ENCODE peak calls at places on chromosome 19, in nine cellular contexts. S, U, P, L, Q, V, H, D and I are unnamed samples. For H3K9me3, the result is how much of the 10 kb centered on the place peaks cover.

GRCh38 chr19:17784201-17785008 is 10.5 kb upstream of the B3GNT3 start:
- DNase-seq in S (peak), U (peak), P (peak), L (peak), Q (peak), V (peak), H (peak), D (peak), I (peak)

GRCh38 chr19:46818812-46819211 is 30.4 kb upstream of the SLC1A5 start:
- DNase-seq in S (no peak), U (no peak), P (no peak), L (no peak), Q (peak), V (no peak), H (no peak), D (peak), I (no peak)

GRCh38 chr19:37738371-37738770 is 18.8 kb upstream of the ZNF607 start:
- DNase-seq in S (no peak), U (no peak), P (no peak), L (no peak), Q (peak), V (no peak), H (no peak), D (no peak), I (no peak)

GRCh38 chr19:45470147-45471081 is 2.6 kb downstream of the FOSB start:
- DNase-seq in S (no peak), U (peak), P (peak), L (no peak), Q (peak), V (no peak), H (peak), D (no peak), I (peak)

GRCh38 chr19:47095707-47096704 is 17.6 kb downstream of the ZC3H4 start:
- DNase-seq in S (no peak), U (peak), P (no peak), L (peak), Q (peak), V (peak), H (no peak), D (peak), I (peak)

GRCh38 chr19:40702337-40703012 is 12.0 kb upstream of the NUMBL start:
- DNase-seq in S (no peak), U (no peak), P (no peak), L (peak), Q (peak), V (no peak), H (no peak), D (peak), I (no peak)

GRCh38 chr19:44846455-44847143 is 502 bp downstream of the NECTIN2 start:
- DNase-seq in S (peak), U (peak), P (peak), L (no peak), Q (no peak), V (peak), H (no peak), D (no peak), I (peak)

GRCh38 chr19:29588095-29588494 is 18.0 kb upstream of the POP4 start:
- DNase-seq in S (no peak), U (no peak), P (no peak), L (no peak), Q (no peak), V (no peak), H (no peak), D (no peak), I (no peak)

GRCh38 chr19:50330365-50331078 is 1.3 kb upstream of the KCNC3 start:
- DNase-seq in S (peak), U (peak), P (peak), L (peak), Q (peak), V (peak), H (peak), D (peak), I (peak)

GRCh38 chr19:16893686-16893990 is 4.8 kb downstream of the F2RL3 start:
- DNase-seq in S (no peak), U (peak), P (no peak), L (no peak), Q (no peak), V (no peak), H (no peak), D (no peak), I (no peak)

GRCh38 chr19:18274303-18274775 is at the start of gene IQCN:
- DNase-seq in S (no peak), U (peak), P (peak), L (peak), Q (peak), V (peak), H (no peak), D (no peak), I (no peak)

GRCh38 chr19:3765121-3765520 is 2.6 kb downstream of the MRPL54 start:
- DNase-seq in S (peak), U (no peak), P (no peak), L (no peak), Q (no peak), V (no peak), H (no peak), D (no peak), I (no peak)

GRCh38 chr19:590396-590745 is 690 bp downstream of the HCN2 start:
- DNase-seq in S (no peak), U (no peak), P (no peak), L (no peak), Q (no peak), V (no peak), H (no peak), D (no peak), I (no peak)

GRCh38 chr19:16233081-16233776 is 35.5 kb downstream of the AP1M1 start:
- DNase-seq in S (no peak), U (no peak), P (no peak), L (no peak), Q (no peak), V (no peak), H (no peak), D (no peak), I (no peak)

GRCh38 chr19:33047422-33047821 is 17.3 kb downstream of the RHPN2 start:
- DNase-seq in S (no peak), U (peak), P (no peak), L (peak), Q (peak), V (no peak), H (no peak), D (no peak), I (no peak)

GRCh38 chr19:13953021-13953531 is 767 bp downstream of the DCAF15 start:
- DNase-seq in S (peak), U (peak), P (peak), L (peak), Q (peak), V (peak), H (no peak), D (peak), I (no peak)

GRCh38 chr19:11984986-11985385 is 20.1 kb downstream of the ZNF763 start:
- DNase-seq in S (no peak), U (no peak), P (no peak), L (no peak), Q (no peak), V (no peak), H (no peak), D (no peak), I (no peak)

GRCh38 chr19:45009625-45010255 is 8.5 kb downstream of the RELB start:
- DNase-seq in S (no peak), U (no peak), P (no peak), L (no peak), Q (no peak), V (no peak), H (no peak), D (no peak), I (no peak)

GRCh38 chr19:1445185-1445931 is 4.6 kb upstream of the APC2 start:
- DNase-seq in S (peak), U (peak), P (peak), L (peak), Q (peak), V (peak), H (peak), D (peak), I (peak)

GRCh38 chr19:1705367-1705766 is 47.9 kb upstream of the ONECUT3 start:
- DNase-seq in S (no peak), U (no peak), P (no peak), L (no peak), Q (no peak), V (no peak), H (no peak), D (no peak), I (no peak)

GRCh38 chr19:39155114-39155700 is 29.6 kb downstream of the PAK4 start:
- DNase-seq in S (no peak), U (no peak), P (no peak), L (no peak), Q (no peak), V (no peak), H (no peak), D (no peak), I (no peak)

GRCh38 chr19:19260417-19260816 is 12.7 kb downstream of the TM6SF2 start:
- DNase-seq in S (no peak), U (no peak), P (no peak), L (no peak), Q (no peak), V (no peak), H (no peak), D (no peak), I (no peak)

GRCh38 chr19:19329199-19329598 is 8.6 kb downstream of the MAU2 start:
- DNase-seq in S (peak), U (no peak), P (no peak), L (no peak), Q (no peak), V (no peak), H (no peak), D (no peak), I (no peak)

GRCh38 chr19:3483226-3483628 is at the start of gene SMIM44:
- DNase-seq in S (no peak), U (peak), P (no peak), L (peak), Q (no peak), V (no peak), H (no peak), D (no peak), I (no peak)

GRCh38 chr19:31991984-31992655 is 353.3 kb upstream of the ZNF507 start:
- DNase-seq in S (no peak), U (no peak), P (no peak), L (no peak), Q (no peak), V (no peak), H (no peak), D (no peak), I (peak)

GRCh38 chr19:22528956-22529355 is 105.2 kb upstream of the ZNF492 start:
- DNase-seq in S (no peak), U (no peak), P (peak), L (no peak), Q (no peak), V (no peak), H (no peak), D (no peak), I (no peak)

GRCh38 chr19:40231544-40232424 is 5.3 kb upstream of the CCNP start:
- DNase-seq in S (no peak), U (no peak), P (no peak), L (no peak), Q (no peak), V (peak), H (no peak), D (no peak), I (peak)

GRCh38 chr19:40055832-40056504 is at the start of gene ZNF780B:
- DNase-seq in S (peak), U (peak), P (peak), L (peak), Q (peak), V (peak), H (peak), D (peak), I (peak)

GRCh38 chr19:15213715-15214381 is 13.1 kb upstream of the NOTCH3 start:
- DNase-seq in S (no peak), U (no peak), P (peak), L (peak), Q (no peak), V (no peak), H (no peak), D (no peak), I (no peak)

GRCh38 chr19:39408392-39409206 is 2.0 kb downstream of the ZFP36 start:
- DNase-seq in S (peak), U (peak), P (no peak), L (no peak), Q (peak), V (peak), H (peak), D (no peak), I (peak)

GRCh38 chr19:46975918-46976782 is 43.5 kb upstream of the NPAS1 start:
- DNase-seq in S (peak), U (peak), P (peak), L (peak), Q (peak), V (peak), H (peak), D (peak), I (peak)

GRCh38 chr19:17205237-17206140 is 9.7 kb upstream of the USE1 start:
- DNase-seq in S (peak), U (peak), P (peak), L (peak), Q (peak), V (no peak), H (no peak), D (peak), I (peak)

GRCh38 chr19:55644842-55645511 is 1.5 kb downstream of the ZNF581 start:
- DNase-seq in S (no peak), U (no peak), P (peak), L (no peak), Q (no peak), V (no peak), H (no peak), D (no peak), I (no peak)

GRCh38 chr19:55643003-55643732 is at the start of gene ZNF581:
- DNase-seq in S (peak), U (peak), P (peak), L (peak), Q (peak), V (peak), H (peak), D (peak), I (peak)

GRCh38 chr19:55644191-55644833 is 863 bp downstream of the ZNF581 start:
- DNase-seq in S (no peak), U (no peak), P (no peak), L (no peak), Q (no peak), V (peak), H (no peak), D (no peak), I (no peak)

GRCh38 chr19:55642153-55643002 is 1.1 kb upstream of the ZNF581 start:
- DNase-seq in S (no peak), U (peak), P (peak), L (peak), Q (no peak), V (peak), H (no peak), D (peak), I (peak)

GRCh38 chr19:55643733-55644116 is 276 bp downstream of the ZNF581 start:
- DNase-seq in S (no peak), U (no peak), P (peak), L (no peak), Q (no peak), V (peak), H (no peak), D (no peak), I (no peak)
- TF ChIP-seq POLR2A in S (no peak), U (no peak), P (no peak), L (no peak), Q (no peak), V (no peak), H (no peak), D (no peak), I (no peak)

GRCh38 chr19:55145241-55145640 is 3.8 kb downstream of the TNNT1 start:
- DNase-seq in S (no peak), U (no peak), P (no peak), L (no peak), Q (no peak), V (no peak), H (no peak), D (no peak), I (no peak)
- H3K27ac ChIP-seq in S (no peak), U (no peak), P (no peak), L (no peak), Q (peak), V (no peak), H (no peak), D (no peak), I (no peak)

GRCh38 chr19:34959021-34959420 is 5.0 kb downstream of the ZNF792 start:
- DNase-seq in S (no peak), U (no peak), P (no peak), L (no peak), Q (no peak), V (no peak), H (no peak), D (no peak), I (no peak)
- H3K9me3 ChIP-seq in S (under half), U (half or more), P (under half), L (half or more), Q (half or more), V (under half), H (under half), D (under half), I (under half)

GRCh38 chr19:48466571-48467325 is 2.4 kb upstream of the CYTH2 start:
- DNase-seq in S (no peak), U (no peak), P (no peak), L (no peak), Q (no peak), V (no peak), H (no peak), D (no peak), I (no peak)

GRCh38 chr19:48468806-48469055 is 438 bp upstream of the CYTH2 start:
- DNase-seq in S (no peak), U (no peak), P (no peak), L (no peak), Q (no peak), V (no peak), H (no peak), D (no peak), I (no peak)

GRCh38 chr19:48470281-48470680 is 1.1 kb downstream of the CYTH2 start:
- DNase-seq in S (no peak), U (no peak), P (no peak), L (no peak), Q (no peak), V (no peak), H (no peak), D (no peak), I (no peak)

GRCh38 chr19:48470856-48471255 is 1.7 kb downstream of the CYTH2 start:
- DNase-seq in S (no peak), U (no peak), P (no peak), L (no peak), Q (no peak), V (no peak), H (no peak), D (no peak), I (no peak)

GRCh38 chr19:48469056-48469881 is at the start of gene CYTH2:
- DNase-seq in S (peak), U (peak), P (peak), L (peak), Q (peak), V (peak), H (peak), D (peak), I (peak)
- TF ChIP-seq POLR2A in S (peak), U (peak), P (peak), L (no peak), Q (peak), V (peak), H (peak), D (peak), I (peak)

DNA sequence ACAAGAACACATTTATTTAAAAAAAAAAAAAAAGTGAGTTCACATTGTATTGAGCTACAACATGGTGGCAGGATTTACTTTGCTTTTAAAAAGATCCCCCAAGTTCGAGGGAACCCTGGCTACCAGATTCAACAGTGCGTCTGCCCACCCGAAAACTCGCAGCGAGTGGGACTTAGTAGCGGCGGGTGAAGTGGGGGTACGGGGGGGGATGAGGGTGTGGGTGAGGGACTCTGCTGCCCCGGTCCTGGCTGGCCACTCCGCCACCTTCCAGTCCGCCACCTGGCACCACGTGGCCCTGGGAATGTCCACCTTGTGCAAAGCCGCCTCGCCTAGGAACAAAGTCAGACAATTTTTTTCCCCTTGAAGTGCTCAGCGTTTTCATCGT is 19.3 kb upstream of the TINCR start:
- DNase-seq in S (no peak), U (no peak), P (no peak), L (no peak), Q (no peak), V (no peak), H (no peak), D (no peak), I (no peak)
- H3K27ac ChIP-seq in S (no peak), U (no peak), P (no peak), L (no peak), Q (no peak), V (no peak), H (no peak), D (no peak), I (no peak)

DNA sequence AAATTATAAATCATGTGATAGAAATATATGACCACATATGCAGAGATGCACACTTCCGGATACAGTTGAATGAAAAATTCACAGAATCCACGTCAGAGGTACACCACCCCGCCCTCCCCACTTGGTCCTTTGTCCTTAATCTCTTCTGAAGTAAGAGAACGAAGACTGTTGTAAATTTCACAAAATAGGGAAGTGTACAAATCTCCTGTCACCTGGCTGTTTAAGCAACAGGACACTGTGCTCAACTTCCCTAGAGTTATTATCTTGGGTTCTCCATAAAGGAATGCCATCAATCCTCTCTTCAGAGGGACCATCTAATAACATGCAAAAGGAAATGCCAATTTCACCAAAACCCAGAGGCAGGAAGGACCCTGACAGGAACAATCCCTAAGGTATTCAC is 10.5 kb upstream of the CEACAM6 start:
- DNase-seq in S (no peak), U (peak), P (no peak), L (no peak), Q (no peak), V (no peak), H (no peak), D (no peak), I (no peak)
- H3K9me3 ChIP-seq in S (under half), U (under half), P (under half), L (under half), Q (under half), V (under half), H (under half), D (under half), I (under half)

DNA sequence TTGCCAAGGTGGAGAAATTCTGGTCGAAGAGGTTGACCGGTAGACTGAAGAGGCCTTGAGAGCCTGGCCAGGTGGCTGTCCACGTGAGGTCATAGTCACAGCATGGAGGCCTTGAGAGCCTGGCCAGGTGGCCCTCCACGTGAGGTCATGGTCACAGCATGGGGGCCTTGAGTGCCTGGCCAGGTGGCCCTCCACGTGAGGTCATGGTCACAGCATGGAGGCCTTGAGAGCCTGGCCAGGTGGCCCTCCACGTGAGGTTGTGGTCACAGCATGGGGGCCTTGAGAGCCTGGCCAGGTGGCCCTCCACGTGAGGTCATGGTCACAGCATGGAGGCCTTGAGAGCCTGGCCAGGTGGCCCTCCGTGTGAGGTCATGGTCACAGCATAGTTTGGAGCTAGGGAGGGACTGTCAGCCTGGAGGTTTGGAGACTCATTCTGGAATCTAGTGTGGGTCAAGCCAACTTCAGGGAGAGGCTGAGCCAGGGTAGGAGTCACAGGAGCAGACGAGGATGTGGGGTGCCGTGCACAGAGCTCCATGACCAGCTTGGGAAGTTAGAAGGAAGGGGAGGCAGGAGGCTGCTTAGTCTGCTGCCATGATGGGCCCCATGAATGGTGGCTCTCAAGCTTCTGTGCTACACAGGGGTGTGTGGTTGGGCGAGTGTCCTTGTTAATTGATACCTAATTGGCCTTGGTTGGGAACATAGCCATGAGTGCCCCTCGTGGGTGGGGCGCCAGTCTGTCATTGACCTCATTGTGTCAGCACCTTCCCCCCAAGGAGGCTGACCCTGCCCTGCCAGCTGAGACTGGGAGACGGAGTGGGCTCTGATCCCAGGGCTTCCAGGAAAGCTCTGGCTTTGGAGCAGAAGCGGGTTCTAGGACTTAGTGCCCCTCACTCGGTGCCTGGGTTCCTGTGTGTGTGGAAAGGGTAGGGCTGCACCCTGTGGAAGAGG is 4.0 kb downstream of the LENG9 start:
- DNase-seq in S (no peak), U (no peak), P (peak), L (no peak), Q (no peak), V (no peak), H (no peak), D (no peak), I (no peak)
- TF ChIP-seq POLR2A in S (no peak), U (no peak), P (no peak), L (no peak), Q (no peak), V (no peak), H (no peak), D (no peak), I (no peak)

GRCh38 chr19:10604460-10604980 is 17.4 kb upstream of the AP1M2 start:
- DNase-seq in S (peak), U (peak), P (no peak), L (peak), Q (no peak), V (no peak), H (no peak), D (no peak), I (no peak)
- H3K27ac ChIP-seq in S (peak), U (peak), P (peak), L (peak), Q (no peak), V (peak), H (peak), D (peak), I (peak)

GRCh38 chr19:58209577-58209976 is 19.1 kb upstream of the ZNF544 start:
- DNase-seq in S (no peak), U (no peak), P (no peak), L (no peak), Q (no peak), V (no peak), H (no peak), D (no peak), I (no peak)
- H3K9me3 ChIP-seq in S (under half), U (half or more), P (half or more), L (half or more), Q (half or more), V (half or more), H (under half), D (under half), I (under half)